ENCODE peak calls at places on chromosomes 1 and 21, in four cellular contexts. One of them, this sample, is unnamed.

GRCh38 chr1:10575616-10576015 is 100.9 kb downstream of the PEX14 start:
- DNase-seq in upper lobe of right lung: no peak
- DNase-seq in body of pancreas: no peak
- DNase-seq in tibial artery: no peak
- DNase-seq in this sample: no peak

GRCh38 chr21:26124896-26125295 is 45.7 kb downstream of the APP start:
- DNase-seq in tibial artery: no peak
- DNase-seq in body of pancreas: peak; percentile 54
- DNase-seq in upper lobe of right lung: no peak
- DNase-seq in this sample: no peak

GRCh38 chr1:6657138-6657537 is 32.5 kb downstream of the THAP3 start:
- DNase-seq in upper lobe of right lung: no peak
- DNase-seq in tibial artery: no peak
- DNase-seq in body of pancreas: no peak
- DNase-seq in this sample: no peak

GRCh38 chr1:27517907-27518718 is 28.1 kb upstream of the WASF2 start:
- DNase-seq in body of pancreas: no peak
- DNase-seq in upper lobe of right lung: no peak
- DNase-seq in tibial artery: no peak
- DNase-seq in this sample: peak; percentile 91

GRCh38 chr1:40438391-40439015 is 11.8 kb upstream of the ZFP69B start:
- DNase-seq in upper lobe of right lung: no peak
- DNase-seq in tibial artery: no peak
- DNase-seq in body of pancreas: peak; percentile 20
- DNase-seq in this sample: no peak

GRCh38 chr21:34983680-34984086 is 65.4 kb downstream of the RUNX1 start:
- DNase-seq in tibial artery: no peak
- DNase-seq in body of pancreas: no peak
- DNase-seq in upper lobe of right lung: no peak
- DNase-seq in this sample: no peak

GRCh38 chr1:234170622-234171021 is 202.6 kb upstream of the COA6 start:
- DNase-seq in upper lobe of right lung: no peak
- DNase-seq in tibial artery: no peak
- DNase-seq in body of pancreas: no peak
- DNase-seq in this sample: no peak

GRCh38 chr1:223123238-223123976 is 19.6 kb downstream of the TLR5 start:
- DNase-seq in body of pancreas: peak; percentile 74
- DNase-seq in upper lobe of right lung: peak; percentile 74
- DNase-seq in tibial artery: peak; percentile 73
- DNase-seq in this sample: peak; percentile 60

GRCh38 chr1:39268906-39269305 is 64.4 kb downstream of the MACF1 start:
- DNase-seq in body of pancreas: no peak
- DNase-seq in tibial artery: no peak
- DNase-seq in upper lobe of right lung: no peak
- DNase-seq in this sample: no peak

GRCh38 chr1:198162091-198162767 is 5.4 kb downstream of the NEK7 start:
- DNase-seq in upper lobe of right lung: no peak
- DNase-seq in body of pancreas: peak; percentile 20
- DNase-seq in tibial artery: no peak
- DNase-seq in this sample: no peak

GRCh38 chr1:173383341-173383740 is 93.8 kb upstream of the PRDX6 start:
- DNase-seq in body of pancreas: no peak
- DNase-seq in upper lobe of right lung: no peak
- DNase-seq in tibial artery: no peak
- DNase-seq in this sample: no peak

GRCh38 chr1:39205102-39205780 is 746 bp downstream of the MACF1 start:
- DNase-seq in tibial artery: peak; percentile 77
- DNase-seq in body of pancreas: peak; percentile 64
- DNase-seq in upper lobe of right lung: no peak
- DNase-seq in this sample: no peak

GRCh38 chr1:235017719-235018118 is 110.9 kb downstream of the TOMM20 start:
- DNase-seq in body of pancreas: no peak
- DNase-seq in upper lobe of right lung: no peak
- DNase-seq in tibial artery: peak; percentile 1
- DNase-seq in this sample: no peak

GRCh38 chr21:31366825-31367224 is 22.8 kb upstream of the TIAM1 start:
- DNase-seq in upper lobe of right lung: no peak
- DNase-seq in body of pancreas: no peak
- DNase-seq in tibial artery: no peak
- DNase-seq in this sample: no peak

GRCh38 chr21:29350246-29350779 is 51.6 kb downstream of the BACH1 start:
- DNase-seq in body of pancreas: no peak
- DNase-seq in upper lobe of right lung: no peak
- DNase-seq in tibial artery: no peak
- DNase-seq in this sample: no peak

GRCh38 chr21:42061195-42061865 is 9.8 kb upstream of the UMODL1 start:
- DNase-seq in body of pancreas: peak; percentile 66
- DNase-seq in upper lobe of right lung: peak; percentile 77
- DNase-seq in tibial artery: no peak
- DNase-seq in this sample: peak; percentile 56

GRCh38 chr1:78633209-78633608 is 13.0 kb downstream of the IFI44L start:
- DNase-seq in tibial artery: no peak
- DNase-seq in upper lobe of right lung: no peak
- DNase-seq in body of pancreas: no peak
- DNase-seq in this sample: no peak

GRCh38 chr1:177355575-177355974 is 184.8 kb downstream of the BRINP2 start:
- DNase-seq in tibial artery: no peak
- DNase-seq in body of pancreas: peak; percentile 16
- DNase-seq in upper lobe of right lung: no peak
- DNase-seq in this sample: no peak

GRCh38 chr1:51535006-51535592 is 16.0 kb upstream of the EPS15 start:
- DNase-seq in tibial artery: peak; percentile 71
- DNase-seq in upper lobe of right lung: no peak
- DNase-seq in body of pancreas: peak; percentile 49
- DNase-seq in this sample: no peak

GRCh38 chr1:94526152-94526551 is 15.4 kb downstream of the F3 start:
- DNase-seq in body of pancreas: no peak
- DNase-seq in tibial artery: no peak
- DNase-seq in upper lobe of right lung: no peak
- DNase-seq in this sample: no peak

GRCh38 chr1:207850621-207851407 is 60.1 kb downstream of the CD34 start:
- DNase-seq in tibial artery: no peak
- DNase-seq in body of pancreas: no peak
- DNase-seq in upper lobe of right lung: no peak
- DNase-seq in this sample: no peak

GRCh38 chr1:84278905-84279304 is 22.6 kb upstream of the SAMD13 start:
- DNase-seq in tibial artery: no peak
- DNase-seq in upper lobe of right lung: no peak
- DNase-seq in body of pancreas: no peak
- DNase-seq in this sample: no peak

GRCh38 chr1:67540025-67540732 is 110.0 kb upstream of the SERBP1 start:
- DNase-seq in body of pancreas: peak; percentile 66
- DNase-seq in upper lobe of right lung: no peak
- DNase-seq in tibial artery: no peak
- DNase-seq in this sample: no peak

GRCh38 chr1:226637147-226637935 is 88.8 kb downstream of the STUM start:
- DNase-seq in body of pancreas: no peak
- DNase-seq in upper lobe of right lung: peak; percentile 54
- DNase-seq in tibial artery: peak; percentile 72
- DNase-seq in this sample: no peak

GRCh38 chr1:161052899-161053298 is 7.1 kb upstream of the USF1 start:
- DNase-seq in upper lobe of right lung: no peak
- DNase-seq in tibial artery: no peak
- DNase-seq in body of pancreas: no peak
- DNase-seq in this sample: no peak

GRCh38 chr1:228317891-228318810 is 88.5 kb downstream of the TRIM11 start:
- DNase-seq in tibial artery: no peak
- DNase-seq in body of pancreas: no peak
- DNase-seq in upper lobe of right lung: peak; percentile 50
- DNase-seq in this sample: no peak

GRCh38 chr1:47431534-47431933 is 6.3 kb upstream of the FOXD2 start:
- DNase-seq in tibial artery: no peak
- DNase-seq in body of pancreas: no peak
- DNase-seq in upper lobe of right lung: no peak
- DNase-seq in this sample: no peak

GRCh38 chr21:45542667-45543370 is 579 bp upstream of the SLC19A1 start:
- DNase-seq in tibial artery: peak; percentile 67
- DNase-seq in upper lobe of right lung: peak; percentile 70
- DNase-seq in body of pancreas: peak; percentile 22
- DNase-seq in this sample: peak; percentile 45

GRCh38 chr1:23100074-23100748 is 68.4 kb downstream of the LUZP1 start:
- DNase-seq in body of pancreas: peak; percentile 45
- DNase-seq in tibial artery: no peak
- DNase-seq in upper lobe of right lung: no peak
- DNase-seq in this sample: no peak

GRCh38 chr1:61659061-61659460 is 65.9 kb downstream of the TM2D1 start:
- DNase-seq in body of pancreas: no peak
- DNase-seq in upper lobe of right lung: no peak
- DNase-seq in tibial artery: no peak
- DNase-seq in this sample: no peak
- TF ChIP-seq CTCF in body of pancreas: no peak
- TF ChIP-seq CTCF in upper lobe of right lung: no peak
- TF ChIP-seq CTCF in tibial artery: no peak
- TF ChIP-seq CTCF in this sample: no peak

DNA sequence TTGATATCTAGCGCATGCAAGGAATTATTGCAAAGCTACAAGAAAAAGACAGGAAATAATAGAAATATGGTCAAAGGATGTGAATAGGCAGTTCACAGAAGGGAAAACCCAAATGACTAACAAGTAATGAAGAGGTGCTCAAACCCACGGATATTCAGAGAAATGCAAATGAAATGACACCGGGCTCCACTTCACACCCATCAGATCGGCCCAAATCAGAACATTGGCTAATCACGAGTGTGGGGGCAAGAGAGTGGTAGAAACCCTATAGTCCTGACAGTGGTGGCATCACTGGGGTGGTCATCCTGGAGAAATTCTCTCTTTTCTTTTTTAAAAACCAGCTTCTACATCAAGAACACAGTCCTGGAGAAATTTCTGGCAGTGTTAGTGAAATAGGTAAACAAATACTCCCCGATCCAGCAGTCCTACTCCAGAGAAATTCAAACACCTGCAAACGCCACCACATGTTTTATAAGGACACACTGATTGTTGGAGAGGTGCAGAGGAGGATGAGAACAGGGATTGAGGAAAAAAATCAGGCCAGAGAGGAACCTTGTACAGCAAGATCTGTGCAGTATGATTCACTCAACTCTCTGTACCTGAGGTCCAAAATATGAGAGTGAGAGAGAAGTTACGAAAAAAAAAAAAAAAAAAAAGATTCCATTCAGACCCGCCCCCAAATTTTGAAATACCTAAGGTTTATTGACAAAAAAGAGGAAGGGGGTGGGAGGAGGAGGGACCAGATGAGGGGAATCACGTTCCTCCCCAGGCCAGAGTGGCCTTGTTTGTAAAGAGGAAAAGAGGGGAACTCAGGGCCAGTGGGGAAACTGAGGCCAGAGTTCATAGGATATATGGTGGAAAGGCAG is 9.2 kb upstream of the TNFRSF1B start:
- DNase-seq in tibial artery: no peak
- DNase-seq in body of pancreas: no peak
- DNase-seq in upper lobe of right lung: no peak
- DNase-seq in this sample: no peak
- TF ChIP-seq CTCF in tibial artery: no peak
- TF ChIP-seq CTCF in body of pancreas: no peak
- TF ChIP-seq CTCF in upper lobe of right lung: no peak
- TF ChIP-seq CTCF in this sample: no peak

GRCh38 chr1:42240964-42241755 is 76.6 kb upstream of the GUCA2A start:
- DNase-seq in tibial artery: no peak
- DNase-seq in upper lobe of right lung: no peak
- DNase-seq in body of pancreas: no peak
- DNase-seq in this sample: no peak
- TF ChIP-seq CTCF in tibial artery: no peak
- TF ChIP-seq CTCF in upper lobe of right lung: no peak
- TF ChIP-seq CTCF in body of pancreas: no peak
- TF ChIP-seq CTCF in this sample: no peak

DNA sequence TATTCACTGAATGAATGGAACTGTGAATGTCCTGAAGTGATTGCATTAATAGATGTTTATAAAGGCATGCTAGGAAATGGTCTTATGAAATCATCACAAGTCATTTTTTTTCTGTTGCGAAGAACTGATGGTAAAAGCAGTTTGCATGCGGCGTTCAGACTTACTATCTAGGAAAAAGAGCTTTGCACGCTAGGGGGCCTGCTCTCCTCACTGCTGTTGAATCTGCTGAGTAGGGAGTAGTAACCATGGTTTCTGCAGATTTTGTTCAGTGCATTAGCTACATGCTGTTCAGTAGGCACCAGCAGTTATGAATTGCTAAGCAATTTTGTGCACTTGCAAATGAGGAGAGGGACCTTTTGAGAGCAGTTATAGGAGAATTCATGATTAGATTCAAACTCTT is 57.9 kb downstream of the CENPF start:
- DNase-seq in upper lobe of right lung: no peak
- DNase-seq in body of pancreas: peak; percentile 45
- DNase-seq in tibial artery: no peak
- DNase-seq in this sample: no peak
- TF ChIP-seq CTCF in upper lobe of right lung: peak; percentile 43
- TF ChIP-seq CTCF in body of pancreas: peak; percentile 6
- TF ChIP-seq CTCF in tibial artery: no peak
- TF ChIP-seq CTCF in this sample: no peak

GRCh38 chr1:44237721-44238457 is 24.6 kb downstream of the DMAP1 start:
- DNase-seq in upper lobe of right lung: peak; percentile 74
- DNase-seq in body of pancreas: peak; percentile 19
- DNase-seq in tibial artery: peak; percentile 83
- DNase-seq in this sample: peak; percentile 89
- TF ChIP-seq CTCF in upper lobe of right lung: peak; percentile 37
- TF ChIP-seq CTCF in body of pancreas: no peak
- TF ChIP-seq CTCF in tibial artery: peak; percentile 57
- TF ChIP-seq CTCF in this sample: peak; percentile 48

DNA sequence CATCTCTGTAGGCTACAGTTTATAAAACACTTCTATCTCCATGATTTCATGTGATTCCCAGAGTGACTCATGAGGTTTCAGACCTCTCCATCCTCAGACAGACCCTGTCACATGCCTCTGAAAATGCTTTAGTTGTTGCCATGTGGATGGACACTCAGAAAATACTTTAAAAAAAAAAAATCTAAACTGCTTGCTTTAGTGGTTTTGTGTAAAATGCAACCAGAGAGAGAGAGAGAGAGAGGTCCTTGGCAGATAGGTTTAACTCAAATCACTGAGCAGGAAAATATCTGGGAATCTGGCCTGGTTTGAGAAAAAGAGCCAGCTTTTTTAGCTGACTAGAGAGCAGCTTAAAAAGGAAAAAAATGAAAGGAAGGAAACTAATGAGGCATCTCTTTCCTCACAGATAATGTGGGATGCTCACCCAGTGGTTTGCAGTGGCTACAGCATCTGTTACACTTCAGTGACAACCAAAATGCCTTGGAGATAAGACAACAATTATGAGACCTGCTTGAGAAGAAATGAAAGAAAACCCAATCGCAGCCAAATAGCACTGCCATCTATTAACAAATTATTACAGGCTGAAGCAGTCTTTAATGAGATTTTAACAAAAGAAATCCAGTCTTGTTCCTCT is 54.6 kb upstream of the SYT14 start:
- DNase-seq in upper lobe of right lung: no peak
- DNase-seq in tibial artery: no peak
- DNase-seq in body of pancreas: no peak
- DNase-seq in this sample: no peak
- TF ChIP-seq CTCF in upper lobe of right lung: no peak
- TF ChIP-seq CTCF in tibial artery: no peak
- TF ChIP-seq CTCF in body of pancreas: no peak
- TF ChIP-seq CTCF in this sample: no peak

This sample was measured in mucosa of descending colon.